ENCODE peak calls at places on chromosome 15, in nine cellular contexts. L is B cell, X is stomach, B is AG09309, Q is GM12878, S is AG09319, E is A549, M is neural progenitor cell, W is astrocyte. D is an unnamed sample.

GRCh38 chr15:74130089-74130848 is at the start of gene ISLR2:
- DNase-seq in B (no peak), S (no peak), E (no peak), Q (no peak), L (peak), X (no peak), W (no peak), M (peak), D (no peak)

GRCh38 chr15:65082303-65082958 is 5.9 kb downstream of the KBTBD13 start:
- DNase-seq in M (peak), E (no peak), B (no peak), L (no peak), S (no peak), W (no peak), X (no peak), Q (no peak), D (no peak)

GRCh38 chr15:60397772-60398445 is at the start of gene ANXA2:
- DNase-seq in X (peak), B (no peak), S (peak), M (peak), W (peak), Q (no peak), E (peak), L (peak), D (peak)

GRCh38 chr15:64096486-64097431 is 977 bp downstream of the SNX1 start:
- DNase-seq in B (no peak), S (no peak), M (peak), X (no peak), Q (no peak), L (no peak), E (peak), W (peak), D (no peak)

GRCh38 chr15:58139631-58140522 is 1.7 kb downstream of the AQP9 start:
- DNase-seq in W (no peak), B (peak), S (no peak), M (no peak), Q (no peak), E (no peak), X (no peak), L (no peak), D (no peak)

GRCh38 chr15:50803479-50803878 is 38.0 kb upstream of the SPPL2A start:
- DNase-seq in L (no peak), Q (no peak), E (no peak), M (no peak), B (no peak), S (no peak), W (no peak), X (no peak), D (no peak)

GRCh38 chr15:78108300-78109084 is 16.1 kb downstream of the SH2D7 start:
- DNase-seq in W (peak), L (peak), X (peak), M (peak), S (peak), B (peak), Q (peak), E (peak), D (no peak)

GRCh38 chr15:89419370-89419984 is 76.9 kb downstream of the RHCG start:
- DNase-seq in E (peak), M (peak), Q (no peak), W (peak), S (no peak), X (no peak), B (no peak), L (no peak), D (peak)

GRCh38 chr15:62444104-62445027 is 279.3 kb upstream of the C2CD4B start:
- DNase-seq in X (no peak), S (peak), Q (no peak), B (peak), L (no peak), W (peak), M (no peak), E (no peak), D (no peak)

GRCh38 chr15:33040501-33040900 is 154.0 kb downstream of the FMN1 start:
- DNase-seq in W (no peak), M (no peak), X (no peak), L (no peak), E (no peak), S (no peak), B (no peak), Q (no peak), D (no peak)

GRCh38 chr15:34355241-34355640 is 11.8 kb downstream of the LPCAT4 start:
- DNase-seq in Q (no peak), L (no peak), W (no peak), X (no peak), S (no peak), B (no peak), M (no peak), E (no peak), D (no peak)

DNA sequence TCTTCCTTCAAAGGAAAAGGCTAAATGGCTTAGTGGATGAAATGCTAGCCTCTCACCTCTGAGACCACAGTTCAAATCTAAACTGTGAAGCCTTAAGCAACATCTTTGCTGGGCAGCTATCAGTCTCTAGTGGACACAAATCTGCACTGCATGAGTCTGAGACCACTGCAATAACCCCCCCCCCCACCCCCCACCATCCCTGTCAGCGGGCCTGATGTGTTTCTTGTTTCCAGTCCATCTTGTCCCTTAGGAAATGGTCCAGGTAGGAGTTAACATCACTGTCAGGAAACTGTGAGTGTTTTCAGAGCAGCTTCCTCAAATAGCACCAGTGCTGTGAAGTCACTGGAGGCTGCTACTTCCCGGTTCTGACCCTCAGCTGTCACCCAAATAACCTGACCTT is 140.6 kb upstream of the TMCO5A start:
- DNase-seq in S (no peak), E (no peak), Q (no peak), B (no peak), X (no peak), M (peak), L (no peak), W (no peak), D (no peak)
- TF ChIP-seq CTCF in S (no peak), E (no peak), Q (no peak), B (no peak), X (no peak), M (peak), L (no peak), W (no peak), D (peak)

GRCh38 chr15:85767785-85768529 is 26.8 kb downstream of the KLHL25 start:
- DNase-seq in S (no peak), B (no peak), M (no peak), Q (no peak), X (no peak), E (no peak), L (no peak), W (no peak), D (no peak)
- TF ChIP-seq CTCF in S (no peak), B (no peak), M (no peak), Q (no peak), X (no peak), E (no peak), L (no peak), W (no peak), D (no peak)

GRCh38 chr15:81168680-81169079 is 28.0 kb upstream of the IL16 start:
- DNase-seq in E (no peak), L (no peak), X (no peak), B (no peak), M (no peak), S (no peak), W (no peak), Q (no peak), D (no peak)
- TF ChIP-seq CTCF in E (no peak), L (no peak), X (no peak), B (no peak), M (no peak), S (no peak), W (no peak), Q (no peak), D (no peak)

GRCh38 chr15:84981054-84981710 is 474 bp upstream of the PDE8A start:
- DNase-seq in L (peak), Q (peak), E (peak), S (peak), W (peak), X (peak), B (peak), M (peak), D (peak)
- TF ChIP-seq CTCF in L (no peak), Q (no peak), E (peak), S (no peak), W (no peak), X (no peak), B (no peak), M (peak), D (peak)

GRCh38 chr15:69380100-69380725 is 33.9 kb upstream of the KIF23 start:
- DNase-seq in L (no peak), Q (no peak), W (no peak), M (peak), E (no peak), S (no peak), X (no peak), B (no peak), D (no peak)
- TF ChIP-seq CTCF in L (no peak), Q (no peak), W (peak), M (peak), E (peak), S (peak), X (no peak), B (peak), D (no peak)

GRCh38 chr15:91593653-91594052 is 259.9 kb upstream of the SLCO3A1 start:
- DNase-seq in B (no peak), S (no peak), M (no peak), Q (no peak), L (no peak), X (no peak), E (no peak), W (no peak), D (no peak)
- TF ChIP-seq CTCF in B (no peak), S (no peak), M (no peak), Q (no peak), L (no peak), X (no peak), E (no peak), W (no peak), D (no peak)

GRCh38 chr15:92968926-92969664 is 69.0 kb downstream of the CHD2 start:
- DNase-seq in X (no peak), E (no peak), Q (no peak), L (no peak), B (no peak), W (no peak), M (no peak), S (no peak), D (no peak)
- TF ChIP-seq CTCF in X (no peak), E (no peak), Q (peak), L (no peak), B (peak), W (no peak), M (no peak), S (no peak), D (peak)

DNA sequence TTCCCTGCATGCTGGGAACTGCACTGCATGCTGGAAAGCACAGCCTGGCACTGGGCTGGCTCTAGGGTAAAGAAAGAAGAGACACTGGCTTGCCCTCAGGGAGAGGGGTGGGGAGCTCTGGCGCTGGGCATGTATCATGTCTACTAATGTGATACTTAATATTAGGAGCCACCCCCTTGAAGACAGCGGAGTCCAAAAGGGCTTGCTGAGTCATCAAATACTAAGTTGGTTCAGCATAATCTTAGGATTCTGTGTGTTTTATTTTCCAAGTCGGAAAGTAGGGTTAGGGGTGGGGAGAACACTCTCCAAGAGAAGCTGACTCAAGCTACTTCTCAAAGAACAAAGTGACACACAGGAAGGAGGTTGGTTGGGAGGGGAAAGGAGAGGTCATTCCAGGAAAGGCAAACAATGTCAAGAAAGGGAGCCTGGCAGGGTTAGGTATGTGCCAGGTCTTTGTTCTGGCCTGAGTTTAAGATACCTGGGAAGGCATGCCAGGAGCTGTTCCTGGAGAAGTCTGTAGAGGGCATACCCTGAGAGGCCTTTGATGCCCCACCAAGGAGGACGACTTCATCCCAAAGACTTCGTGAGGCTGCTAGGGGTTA is 237.8 kb upstream of the NR2E3 start:
- DNase-seq in X (peak), M (peak), W (peak), L (no peak), E (peak), B (no peak), Q (no peak), S (no peak), D (no peak)
- TF ChIP-seq CTCF in X (no peak), M (peak), W (no peak), L (no peak), E (peak), B (peak), Q (no peak), S (no peak), D (no peak)

GRCh38 chr15:47983533-47983932 is 137.3 kb upstream of the SLC24A5 start:
- DNase-seq in M (peak), X (no peak), Q (no peak), W (no peak), L (no peak), E (no peak), B (no peak), S (no peak), D (no peak)
- TF ChIP-seq CTCF in M (peak), X (no peak), Q (no peak), W (no peak), L (no peak), E (no peak), B (no peak), S (no peak), D (no peak)